ENCODE peak calls at places on chromosome 11, in eight cellular contexts. I is EL; A is activated T-cell treated with anti-CD3 and anti-CD28 coated beads, Interleukin-2, amount 50 U/mL, for 1 hour; T is anterior cingulate cortex; D is GM12865; U is small intestine; C is stromal cell of bone marrow; M is stimulated activated CD4-positive, alpha-beta T cell treated with anti-CD3 and anti-CD28 coated beads, Interleukin-15, amount 100 ng/mL, for 1 hour. L is an unnamed sample.

GRCh38 chr11:6418958-6419611 is at the start of gene APBB1:
- DNase-seq in M (peak; percentile 55), C (peak; percentile 33), D (peak; percentile 51), T (peak; percentile 73), A (peak; percentile 83), U (peak; percentile 61), I (peak; percentile 61), L (no peak)

GRCh38 chr11:61472868-61473267 is 35.7 kb upstream of the LRRC10B start:
- DNase-seq in I (no peak), T (no peak), A (no peak), D (no peak), U (no peak), M (no peak), C (peak; percentile 93), L (no peak)

GRCh38 chr11:57205046-57205671 is 23.4 kb downstream of the LRRC55 start:
- DNase-seq in D (no peak), M (no peak), A (no peak), T (no peak), C (peak; percentile 54), I (peak; percentile 78), U (no peak), L (peak; percentile 38)

GRCh38 chr11:29272019-29272654 is 744.7 kb downstream of the KCNA4 start:
- DNase-seq in D (no peak), A (no peak), T (no peak), U (no peak), I (peak; percentile 56), M (no peak), C (no peak), L (no peak)

GRCh38 chr11:110299006-110299785 is 2.8 kb upstream of the RDX start:
- DNase-seq in U (no peak), T (no peak), A (no peak), I (no peak), C (no peak), M (no peak), D (no peak), L (peak; percentile 79)

GRCh38 chr11:60343094-60343704 is 16.1 kb downstream of the MS4A6E start:
- DNase-seq in I (peak; percentile 15), D (peak; percentile 52), T (no peak), A (no peak), U (peak; percentile 27), M (no peak), C (no peak), L (peak; percentile 51)

GRCh38 chr11:2834893-2835767 is 50.4 kb downstream of the CDKN1C start:
- DNase-seq in M (no peak), C (no peak), A (no peak), T (no peak), I (no peak), D (no peak), U (no peak), L (no peak)

GRCh38 chr11:133787379-133788103 is 57.8 kb downstream of the SPATA19 start:
- DNase-seq in A (no peak), C (no peak), T (no peak), D (no peak), U (no peak), I (no peak), M (no peak), L (no peak)

GRCh38 chr11:45133871-45134270 is 12.6 kb upstream of the PRDM11 start:
- DNase-seq in D (no peak), U (no peak), M (no peak), A (no peak), I (no peak), T (no peak), C (no peak), L (no peak)

GRCh38 chr11:18203723-18204122 is 31.1 kb downstream of the MRGPRX4 start:
- DNase-seq in A (no peak), I (peak; percentile 47), M (no peak), D (peak; percentile 32), T (no peak), U (no peak), C (peak; percentile 0), L (peak; percentile 9)

GRCh38 chr11:47480762-47481161 is 31.8 kb upstream of the RAPSN start:
- DNase-seq in M (no peak), C (no peak), I (no peak), D (no peak), U (no peak), T (no peak), A (no peak), L (no peak)